ENCODE peak calls at places on chromosomes 6 and 20, in eight cellular contexts. E, U, K, P, D, Y, L and J are unnamed samples.
A peak's percentile ranks its signal among the peaks of the same experiment; 100 is the strongest.

GRCh38 chr6:7219310-7219709 is 93.7 kb downstream of the SSR1 start:
- DNase-seq in E (no peak), U (peak; percentile 31), K (no peak), P (no peak), D (no peak), Y (no peak), L (peak; percentile 93), J (no peak)

GRCh38 chr6:33929575-33930288 is 125.9 kb upstream of the MLN start:
- DNase-seq in E (no peak), U (no peak), K (no peak), P (no peak), D (no peak), Y (no peak), L (no peak), J (no peak)

GRCh38 chr6:119195848-119196247 is 117.4 kb upstream of the FAM184A start:
- DNase-seq in E (no peak), U (no peak), K (no peak), P (no peak), D (no peak), Y (no peak), L (no peak), J (no peak)

GRCh38 chr6:47603227-47603626 is 95.2 kb upstream of the ADGRF4 start:
- DNase-seq in E (no peak), U (no peak), K (no peak), P (no peak), D (no peak), Y (no peak), L (no peak), J (no peak)

GRCh38 chr6:123759472-123759871 is 44.2 kb upstream of the NKAIN2 start:
- DNase-seq in E (no peak), U (no peak), K (no peak), P (no peak), D (no peak), Y (no peak), L (no peak), J (no peak)

GRCh38 chr6:82842721-82843120 is 222.9 kb downstream of the UBE3D start:
- DNase-seq in E (no peak), U (peak; percentile 95), K (no peak), P (no peak), D (no peak), Y (no peak), L (no peak), J (no peak)

GRCh38 chr6:56270812-56271441 is 23.5 kb upstream of the COL21A1 start:
- DNase-seq in E (no peak), U (no peak), K (no peak), P (no peak), D (no peak), Y (no peak), L (no peak), J (no peak)

GRCh38 chr6:6825986-6826901 is 237.7 kb downstream of the LY86 start:
- DNase-seq in E (no peak), U (peak; percentile 10), K (no peak), P (no peak), D (peak; percentile 75), Y (peak; percentile 58), L (peak; percentile 70), J (no peak)

GRCh38 chr20:23060629-23061028 is 11.2 kb upstream of the THBD start:
- DNase-seq in E (no peak), U (no peak), K (no peak), P (no peak), D (no peak), Y (no peak), L (no peak), J (no peak)

GRCh38 chr20:53735536-53736050 is 142.0 kb upstream of the ZNF217 start:
- DNase-seq in E (no peak), U (peak; percentile 99), K (no peak), P (no peak), D (no peak), Y (no peak), L (no peak), J (no peak)

GRCh38 chr20:53736757-53737403 is 143.2 kb upstream of the ZNF217 start:
- DNase-seq in E (peak; percentile 59), U (peak; percentile 67), K (no peak), P (no peak), D (no peak), Y (no peak), L (no peak), J (no peak)

GRCh38 chr20:53737404-53738038 is 143.9 kb upstream of the ZNF217 start:
- DNase-seq in E (no peak), U (peak; percentile 51), K (no peak), P (no peak), D (no peak), Y (no peak), L (no peak), J (no peak)

GRCh38 chr20:53738039-53738944 is 144.7 kb upstream of the ZNF217 start:
- DNase-seq in E (peak; percentile 48), U (peak; percentile 90), K (peak; percentile 64), P (peak; percentile 84), D (peak; percentile 60), Y (peak; percentile 61), L (peak; percentile 89), J (peak; percentile 69)

DNA sequence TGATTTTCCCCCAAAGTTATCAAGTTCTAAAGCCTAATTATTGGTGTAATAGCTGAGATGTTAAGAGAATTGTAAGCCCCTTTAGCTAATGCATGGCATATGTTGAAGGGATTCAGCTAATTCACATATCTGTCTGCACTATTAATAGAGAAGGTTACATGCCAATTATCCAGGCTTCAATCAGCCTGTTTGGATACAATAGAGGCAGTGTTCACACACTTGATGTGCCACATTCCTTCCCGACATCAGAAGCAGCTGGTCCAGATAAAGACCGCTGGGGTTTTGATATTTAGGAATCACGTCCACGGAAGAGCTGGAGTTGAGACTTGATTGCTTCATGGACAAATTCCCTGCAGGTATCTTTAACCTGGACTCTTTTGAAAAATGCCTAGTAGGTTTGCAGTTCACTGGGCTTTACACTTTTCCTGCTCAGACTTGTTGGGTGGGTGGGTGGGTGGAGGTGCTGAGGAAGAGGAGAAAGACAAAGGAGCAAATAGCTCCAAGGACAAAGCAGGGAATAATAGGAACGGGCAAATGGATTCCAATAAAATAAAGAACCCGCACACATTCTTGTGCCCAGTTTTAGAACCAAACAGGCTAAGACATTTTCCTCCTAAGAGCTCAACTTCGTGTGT is 142.6 kb upstream of the ZNF217 start:
- DNase-seq in E (no peak), U (peak; percentile 67), K (no peak), P (no peak), D (no peak), Y (no peak), L (no peak), J (no peak)
- H3K4me3 ChIP-seq in E (peak overlapping the region; percentile 50), U (no peak overlapping the region), K (no peak overlapping the region), P (no peak overlapping the region), D (no peak overlapping the region), Y (no peak overlapping the region), L (no peak overlapping the region), J (no peak overlapping the region)

GRCh38 chr20:57680131-57680716 is 29.6 kb downstream of the PMEPA1 start:
- DNase-seq in E (peak; percentile 91), U (no peak), K (no peak), P (no peak), D (no peak), Y (no peak), L (no peak), J (no peak)

GRCh38 chr20:57680934-57681914 is 28.6 kb downstream of the PMEPA1 start:
- DNase-seq in E (peak; percentile 77), U (no peak), K (no peak), P (no peak), D (no peak), Y (no peak), L (no peak), J (no peak)

GRCh38 chr20:57678340-57678739 is 31.5 kb downstream of the PMEPA1 start:
- DNase-seq in E (peak; percentile 80), U (no peak), K (no peak), P (no peak), D (no peak), Y (no peak), L (no peak), J (no peak)

GRCh38 chr20:57677323-57677982 is 32.4 kb downstream of the PMEPA1 start:
- DNase-seq in E (no peak), U (no peak), K (no peak), P (no peak), D (no peak), Y (no peak), L (no peak), J (no peak)

GRCh38 chr20:57679113-57679512 is 30.7 kb downstream of the PMEPA1 start:
- DNase-seq in E (peak; percentile 74), U (no peak), K (no peak), P (no peak), D (no peak), Y (no peak), L (no peak), J (no peak)
- H3K27ac ChIP-seq in E (peak overlapping the region; percentile 99), U (no peak overlapping the region), K (no peak overlapping the region), P (no peak overlapping the region), D (no peak overlapping the region), Y (no peak overlapping the region), L (no peak overlapping the region), J (no peak overlapping the region)

GRCh38 chr20:18991012-18991411 is 177.4 kb downstream of the SCP2D1 start:
- DNase-seq in E (no peak), U (no peak), K (no peak), P (no peak), D (no peak), Y (no peak), L (no peak), J (no peak)
- H3K4me3 ChIP-seq in E (no peak overlapping the region), U (no peak overlapping the region), K (no peak overlapping the region), P (no peak overlapping the region), D (no peak overlapping the region), Y (no peak overlapping the region), L (no peak overlapping the region), J (no peak overlapping the region)

GRCh38 chr6:166951670-166952060 is 4.7 kb downstream of the RNASET2 start:
- DNase-seq in E (no peak), U (no peak), K (no peak), P (no peak), D (no peak), Y (no peak), L (no peak), J (no peak)
- H3K27ac ChIP-seq in E (peak overlapping the region; percentile 87), U (no peak overlapping the region), K (no peak overlapping the region), P (peak overlapping the region; percentile 8), D (peak overlapping the region; percentile 73), Y (no peak overlapping the region), L (no peak overlapping the region), J (no peak overlapping the region)

GRCh38 chr6:79234150-79235022 is at the start of gene HMGN3:
- DNase-seq in E (peak; percentile 94), U (peak; percentile 91), K (peak; percentile 93), P (peak; percentile 95), D (peak; percentile 98), Y (peak; percentile 95), L (peak; percentile 98), J (peak; percentile 95)

GRCh38 chr6:79233611-79234149 is 802 bp downstream of the HMGN3 start:
- DNase-seq in E (peak; percentile 71), U (peak; percentile 91), K (peak; percentile 79), P (peak; percentile 80), D (peak; percentile 94), Y (peak; percentile 90), L (peak; percentile 95), J (peak; percentile 88)

GRCh38 chr6:79230149-79230548 is 4.3 kb downstream of the HMGN3 start:
- DNase-seq in E (no peak), U (no peak), K (no peak), P (no peak), D (no peak), Y (no peak), L (no peak), J (no peak)

GRCh38 chr6:79232696-79233462 is 1.6 kb downstream of the HMGN3 start:
- DNase-seq in E (no peak), U (no peak), K (no peak), P (no peak), D (no peak), Y (no peak), L (no peak), J (no peak)

GRCh38 chr6:79231101-79231500 is 3.4 kb downstream of the HMGN3 start:
- DNase-seq in E (no peak), U (peak; percentile 9), K (no peak), P (no peak), D (no peak), Y (no peak), L (no peak), J (no peak)
- H3K4me3 ChIP-seq in E (no peak overlapping the region), U (no peak overlapping the region), K (no peak overlapping the region), P (no peak overlapping the region), D (no peak overlapping the region), Y (no peak overlapping the region), L (no peak overlapping the region), J (no peak overlapping the region)